ENCODE peak calls at places on chromosomes 5 and 9, in five cellular contexts. P is SK-N-SH, S is NB4, Y is Calu3, Z is endothelial cell. R is an unnamed sample.

GRCh38 chr9:93159601-93160418 is 24.1 kb upstream of the WNK2 start:
- DNase-seq in P (peak), S (peak), Y (peak), Z (peak), R (peak)

GRCh38 chr9:128066713-128067621 is at the start of gene NAIF1:
- DNase-seq in P (peak), S (peak), Y (peak), Z (peak), R (peak)

GRCh38 chr5:84487963-84488362 is 103.3 kb upstream of the EDIL3 start:
- DNase-seq in P (no peak), S (no peak), Y (no peak), Z (no peak), R (no peak)

GRCh38 chr5:107546685-107547084 is 124.1 kb downstream of the EFNA5 start:
- DNase-seq in P (no peak), S (no peak), Y (no peak), Z (no peak), R (no peak)

GRCh38 chr5:83253731-83254130 is 176.4 kb downstream of the XRCC4 start:
- DNase-seq in P (no peak), S (no peak), Y (no peak), Z (no peak), R (no peak)

GRCh38 chr5:97149689-97150088 is 7.3 kb upstream of the LIX1 start:
- DNase-seq in P (no peak), S (no peak), Y (no peak), Z (no peak), R (no peak)

GRCh38 chr5:155631116-155631515 is 617.6 kb downstream of the KIF4B start:
- DNase-seq in P (no peak), S (no peak), Y (no peak), Z (no peak), R (no peak)

GRCh38 chr9:121783523-121784507 is 132.4 kb downstream of the DAB2IP start:
- DNase-seq in P (no peak), S (peak), Y (no peak), Z (no peak), R (no peak)

GRCh38 chr9:1050125-1050895 is at the start of gene DMRT2:
- DNase-seq in P (peak), S (peak), Y (peak), Z (peak), R (peak)

GRCh38 chr5:77251921-77252320 is 41.4 kb downstream of the PDE8B start:
- DNase-seq in P (no peak), S (no peak), Y (no peak), Z (no peak), R (no peak)

GRCh38 chr9:119961774-119962408 is 592.7 kb upstream of the BRINP1 start:
- DNase-seq in P (peak), S (peak), Y (peak), Z (peak), R (no peak)

GRCh38 chr9:108645520-108645919 is 210.3 kb downstream of the ACTL7B start:
- DNase-seq in P (no peak), S (peak), Y (no peak), Z (no peak), R (no peak)

GRCh38 chr9:95785209-95785608 is 90.3 kb upstream of the ERCC6L2 start:
- DNase-seq in P (no peak), S (no peak), Y (no peak), Z (no peak), R (no peak)

GRCh38 chr5:172699999-172700685 is 59.1 kb downstream of the NEURL1B start:
- DNase-seq in P (no peak), S (no peak), Y (no peak), Z (no peak), R (no peak)

GRCh38 chr5:37478086-37478485 is 99.0 kb downstream of the WDR70 start:
- DNase-seq in P (no peak), S (no peak), Y (no peak), Z (no peak), R (no peak)

GRCh38 chr5:140926211-140926902 is at the start of gene PCDHAC1:
- DNase-seq in P (peak), S (no peak), Y (peak), Z (peak), R (no peak)

GRCh38 chr9:115494958-115495690 is 377.2 kb upstream of the TNC start:
- DNase-seq in P (peak), S (no peak), Y (no peak), Z (no peak), R (peak)

GRCh38 chr5:197892-198489 is 6.7 kb downstream of the LRRC14B start:
- DNase-seq in P (no peak), S (no peak), Y (no peak), Z (no peak), R (no peak)

GRCh38 chr5:69414885-69415583 is at the start of gene MARVELD2:
- DNase-seq in P (peak), S (no peak), Y (peak), Z (peak), R (peak)

GRCh38 chr5:38607930-38608545 is 51.6 kb upstream of the LIFR start:
- DNase-seq in P (no peak), S (no peak), Y (no peak), Z (no peak), R (peak)

GRCh38 chr9:98619788-98620187 is 88.9 kb downstream of the GABBR2 start:
- DNase-seq in P (no peak), S (no peak), Y (no peak), Z (no peak), R (no peak)

GRCh38 chr5:39284552-39284951 is 65.2 kb upstream of the FYB1 start:
- DNase-seq in P (no peak), S (no peak), Y (no peak), Z (no peak), R (peak)

GRCh38 chr5:69042915-69043795 is 50.7 kb upstream of the SLC30A5 start:
- DNase-seq in P (peak), S (peak), Y (peak), Z (peak), R (peak)

GRCh38 chr9:36891341-36891811 is 142.7 kb downstream of the PAX5 start:
- DNase-seq in P (peak), S (no peak), Y (no peak), Z (no peak), R (no peak)

DNA sequence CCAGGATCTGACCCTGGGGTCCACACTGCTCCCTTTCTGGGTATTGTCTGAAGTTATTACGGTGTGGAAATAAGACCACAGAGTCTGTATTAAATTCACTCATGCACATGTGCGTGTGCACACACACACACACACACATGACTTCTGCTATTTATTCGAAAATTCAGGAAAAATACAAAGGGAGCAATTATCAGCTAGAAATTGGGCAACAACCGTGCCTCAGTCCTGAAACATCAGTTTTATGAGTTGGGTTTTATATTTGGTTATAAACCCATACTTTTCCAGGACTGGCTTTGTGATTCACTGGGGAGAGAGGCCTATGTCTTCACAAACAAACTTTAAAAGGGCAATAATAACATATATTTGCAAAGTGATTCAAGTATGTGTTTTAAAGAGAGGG is 90.2 kb downstream of the ANGPTL2 start:
- DNase-seq in P (no peak), S (no peak), Y (no peak), Z (no peak), R (no peak)
- TF ChIP-seq CTCF in P (no peak), S (no peak), Y (no peak), Z (no peak), R (no peak)

DNA sequence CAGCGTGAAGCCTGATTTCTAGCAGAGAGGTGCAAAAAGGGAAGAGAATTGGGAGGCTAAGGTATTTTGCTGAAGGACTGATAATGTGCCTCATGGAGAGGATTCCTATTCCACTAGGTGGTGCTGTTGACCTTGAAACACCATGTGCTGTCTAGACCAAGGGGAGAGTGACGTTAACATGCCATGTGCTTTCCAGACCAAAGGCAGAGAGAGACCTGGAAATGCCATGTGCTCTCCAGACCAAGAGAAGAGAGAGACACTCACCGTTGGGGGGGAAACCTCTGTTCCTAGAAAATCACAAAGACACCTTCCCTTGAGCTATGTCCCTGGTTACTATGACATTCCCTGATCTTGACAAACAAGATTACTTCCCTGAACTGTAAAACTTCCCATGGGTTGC is 286.0 kb upstream of the TUSC1 start:
- DNase-seq in P (peak), S (peak), Y (no peak), Z (peak), R (peak)
- TF ChIP-seq CTCF in P (peak), S (peak), Y (no peak), Z (peak), R (peak)

DNA sequence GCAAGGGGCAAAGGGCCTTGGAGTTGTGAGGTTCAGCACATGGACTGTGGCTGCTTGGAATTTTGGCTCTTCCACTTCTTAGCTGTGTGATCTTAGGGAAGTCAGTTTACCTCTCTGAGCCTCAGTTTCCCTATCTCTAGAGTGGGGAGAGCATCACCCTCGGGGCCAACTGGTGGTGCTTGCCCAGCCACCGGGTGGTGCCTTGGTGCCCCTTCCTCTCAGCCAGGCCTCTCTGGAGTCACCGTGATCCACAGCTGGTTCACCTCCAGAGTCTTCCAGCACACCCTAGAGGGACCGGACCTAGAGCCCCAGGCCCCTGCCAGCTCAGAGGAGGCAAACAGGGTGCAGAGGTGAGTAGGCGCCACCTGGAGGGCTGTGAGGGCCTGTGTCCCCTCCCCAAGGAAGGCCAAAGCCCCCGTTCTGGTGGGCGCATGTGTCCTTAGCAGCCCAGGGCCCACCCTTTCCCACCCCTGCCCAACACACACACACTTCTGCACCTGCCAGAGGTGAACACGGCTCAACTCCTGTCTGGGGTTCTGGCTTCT is 7.7 kb downstream of the ADGRD2 start:
- DNase-seq in P (no peak), S (no peak), Y (no peak), Z (no peak), R (no peak)
- TF ChIP-seq CTCF in P (no peak), S (peak), Y (no peak), Z (no peak), R (no peak)

GRCh38 chr5:41968153-41968723 is 43.2 kb downstream of the FBXO4 start:
- DNase-seq in P (peak), S (no peak), Y (no peak), Z (no peak), R (no peak)
- TF ChIP-seq CTCF in P (peak), S (peak), Y (no peak), Z (peak), R (peak)

GRCh38 chr5:181168595-181169118 is 21.3 kb downstream of the OR2V2 start:
- DNase-seq in P (no peak), S (no peak), Y (no peak), Z (no peak), R (no peak)

GRCh38 chr5:181166812-181167733 is 19.7 kb downstream of the OR2V2 start:
- DNase-seq in P (no peak), S (no peak), Y (no peak), Z (no peak), R (no peak)

GRCh38 chr5:181170996-181171395 is 23.6 kb downstream of the OR2V2 start:
- DNase-seq in P (no peak), S (peak), Y (no peak), Z (no peak), R (no peak)

GRCh38 chr5:181170237-181170830 is 22.9 kb downstream of the OR2V2 start:
- DNase-seq in P (peak), S (peak), Y (no peak), Z (no peak), R (no peak)

GRCh38 chr5:181167814-181168488 is 20.6 kb downstream of the OR2V2 start:
- DNase-seq in P (peak), S (peak), Y (peak), Z (peak), R (no peak)
- TF ChIP-seq CTCF in P (peak), S (peak), Y (peak), Z (peak), R (peak)

GRCh38 chr5:178589180-178590140 is 733 bp downstream of the COL23A1 start:
- DNase-seq in P (peak), S (peak), Y (no peak), Z (peak), R (no peak)
- TF ChIP-seq CTCF in P (no peak), S (no peak), Y (no peak), Z (no peak), R (peak)

GRCh38 chr9:92033307-92033706 is 81.9 kb downstream of the SPTLC1 start:
- DNase-seq in P (no peak), S (no peak), Y (no peak), Z (no peak), R (no peak)

GRCh38 chr9:92030367-92030766 is 80.3 kb upstream of the ROR2 start:
- DNase-seq in P (no peak), S (no peak), Y (no peak), Z (no peak), R (no peak)

GRCh38 chr9:92026206-92027002 is 76.4 kb upstream of the ROR2 start:
- DNase-seq in P (no peak), S (no peak), Y (no peak), Z (peak), R (no peak)

GRCh38 chr9:92032891-92033290 is 82.3 kb downstream of the SPTLC1 start:
- DNase-seq in P (no peak), S (no peak), Y (no peak), Z (no peak), R (no peak)

DNA sequence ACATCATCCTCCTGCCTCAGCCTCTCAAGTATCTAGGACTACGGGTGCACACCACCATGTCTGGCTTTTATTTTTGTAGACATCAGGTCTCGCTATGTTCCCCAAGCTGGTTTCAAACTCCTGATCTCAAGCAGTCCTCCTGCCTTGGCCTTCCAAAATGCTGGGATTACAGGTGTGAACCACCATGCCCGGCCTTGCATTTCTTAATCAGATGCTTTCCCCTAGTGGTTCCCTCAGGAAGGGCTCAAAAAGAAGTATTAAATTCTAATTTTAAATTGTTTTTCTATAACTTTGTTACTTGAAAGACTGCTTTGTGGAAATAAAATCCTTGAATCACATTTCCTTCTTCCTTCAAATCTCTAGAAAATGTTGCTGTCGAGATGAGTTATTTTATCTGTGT is 79.5 kb upstream of the ROR2 start:
- DNase-seq in P (no peak), S (no peak), Y (no peak), Z (no peak), R (no peak)
- TF ChIP-seq CTCF in P (peak), S (no peak), Y (no peak), Z (peak), R (peak)

DNA sequence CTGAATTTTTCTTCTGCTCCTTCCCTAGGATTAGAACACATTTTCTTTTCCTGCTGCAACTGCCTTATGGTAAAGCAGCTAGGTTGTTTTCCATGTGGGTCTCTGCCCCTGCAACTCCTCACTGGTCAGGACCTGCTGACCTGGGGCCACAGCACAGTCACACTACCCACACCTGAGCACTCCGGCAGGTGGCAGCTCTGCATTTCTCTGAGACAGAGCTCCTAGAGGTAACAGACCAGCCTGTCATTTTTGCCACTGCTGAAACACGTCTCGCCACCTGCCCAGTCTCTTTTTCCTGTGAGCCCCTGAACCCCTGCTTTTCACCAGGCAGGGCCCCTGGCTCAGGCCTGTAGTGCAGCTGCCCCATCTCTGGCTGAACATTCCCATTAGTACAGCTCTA is 609.6 kb downstream of the HINT1 start:
- DNase-seq in P (no peak), S (no peak), Y (no peak), Z (no peak), R (peak)
- TF ChIP-seq CTCF in P (no peak), S (no peak), Y (no peak), Z (no peak), R (peak)

GRCh38 chr9:15885464-15885863 is 332.6 kb downstream of the CCDC171 start:
- DNase-seq in P (no peak), S (no peak), Y (no peak), Z (no peak), R (no peak)
- TF ChIP-seq CTCF in P (no peak), S (no peak), Y (no peak), Z (no peak), R (no peak)

R was measured in LNCaP clone FGC.